ENCODE peak calls at places on chromosomes 3 and 15, in ten cellular contexts. Q is GM23248, J is ovary, K is kidney, R is tibial nerve, P is PC-3, A is cardiac muscle cell, M is upper lobe of right lung, Z is SK-N-SH, O is mammary epithelial cell. G is an unnamed sample.

GRCh38 chr15:58065011-58065444 is 483 bp downstream of the ALDH1A2 start:
- DNase-seq in Q (no peak), Z (no peak), K (peak; percentile 82), A (peak; percentile 37), P (no peak), O (no peak), R (no peak), M (peak; percentile 64), J (peak; percentile 35), G (peak; percentile 53)

GRCh38 chr3:151544164-151544548 is 83.3 kb upstream of the IGSF10 start:
- DNase-seq in Z (no peak), R (no peak), Q (no peak), K (no peak), J (no peak), M (no peak), O (no peak), A (no peak), P (peak; percentile 23), G (no peak)

GRCh38 chr15:62209322-62209721 is 44.2 kb upstream of the C2CD4B start:
- DNase-seq in K (no peak), Z (no peak), Q (no peak), O (peak; percentile 51), R (no peak), J (no peak), A (no peak), M (no peak), P (no peak), G (no peak)

GRCh38 chr3:27451845-27452244 is 32.3 kb downstream of the SLC4A7 start:
- DNase-seq in Z (no peak), M (no peak), J (no peak), Q (no peak), K (no peak), O (no peak), P (no peak), R (no peak), A (no peak), G (no peak)

GRCh38 chr15:82805994-82806406 is at the start of gene FSD2:
- DNase-seq in P (no peak), Z (no peak), M (no peak), Q (no peak), A (no peak), O (no peak), K (no peak), R (no peak), J (no peak), G (peak; percentile 23)

GRCh38 chr3:167380004-167380689 is at the start of gene ZBBX:
- DNase-seq in Z (peak; percentile 71), P (peak; percentile 94), R (peak; percentile 76), Q (peak; percentile 85), K (peak; percentile 89), A (peak; percentile 83), J (peak; percentile 44), M (peak; percentile 91), O (peak; percentile 77), G (peak; percentile 91)

GRCh38 chr3:157176108-157176507 is 16.2 kb upstream of the CCNL1 start:
- DNase-seq in R (no peak), P (no peak), J (no peak), Q (peak; percentile 51), M (no peak), Z (peak; percentile 68), O (no peak), K (no peak), A (no peak), G (no peak)

GRCh38 chr3:196513697-196514349 is 1.3 kb downstream of the SMCO1 start:
- DNase-seq in J (no peak), O (no peak), R (no peak), K (no peak), A (peak; percentile 42), Q (peak; percentile 69), P (peak; percentile 17), Z (no peak), M (no peak), G (no peak)

GRCh38 chr3:38102073-38102844 is 34.7 kb downstream of the ACAA1 start:
- DNase-seq in J (no peak), Z (no peak), P (no peak), M (no peak), R (no peak), Q (no peak), O (no peak), A (no peak), K (no peak), G (no peak)

GRCh38 chr3:58025824-58026579 is 17.8 kb downstream of the FLNB start:
- DNase-seq in M (no peak), J (no peak), K (peak; percentile 73), Q (peak; percentile 63), P (peak; percentile 70), R (no peak), O (no peak), Z (peak; percentile 49), A (peak; percentile 70), G (no peak)

DNA sequence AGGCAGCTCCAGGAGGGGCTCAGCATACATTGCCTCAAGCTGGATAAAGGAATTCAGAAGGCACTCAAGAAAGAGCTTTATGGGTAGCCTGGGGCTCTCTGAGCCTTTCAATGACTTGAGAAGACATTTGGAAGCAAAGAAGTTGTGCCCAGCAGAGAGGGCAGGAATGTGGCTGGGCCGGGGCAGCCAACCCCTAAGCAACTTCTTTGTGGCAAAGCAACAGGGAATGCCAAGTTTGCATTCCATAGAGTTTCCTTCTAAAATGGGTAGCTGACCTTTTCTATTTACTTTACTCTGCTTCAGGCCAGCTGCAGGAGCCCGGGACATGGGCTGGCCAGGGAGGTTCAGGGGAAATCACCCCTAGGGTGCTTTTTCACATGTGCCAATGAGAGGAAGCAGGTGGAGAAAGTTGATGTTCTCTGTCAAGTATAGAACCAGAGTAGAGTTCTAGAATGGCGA is 45.6 kb downstream of the CCDC12 start:
- DNase-seq in J (no peak), M (peak; percentile 71), A (no peak), Q (no peak), K (peak; percentile 71), P (peak; percentile 69), O (no peak), Z (no peak), R (no peak), G (no peak)
- H3K4me3 ChIP-seq in J (no peak overlapping the region), M (no peak overlapping the region), A (no peak overlapping the region), Q (no peak overlapping the region), K (no peak overlapping the region), P (no peak overlapping the region), O (no peak overlapping the region), Z (no peak overlapping the region), R (no peak overlapping the region), G (no peak overlapping the region)

GRCh38 chr3:112132554-112132953 is 494 bp downstream of the GCSAM start:
- DNase-seq in J (no peak), P (no peak), Z (no peak), R (no peak), Q (no peak), O (no peak), A (no peak), K (no peak), M (no peak), G (no peak)
- H3K4me1 ChIP-seq in J (no peaks in the 10 kb centered on the region), P (peaks cover 11% of the 10 kb centered on the region), Z (peaks cover 4% of the 10 kb centered on the region), R (peaks cover 4% of the 10 kb centered on the region), Q (peaks cover 8% of the 10 kb centered on the region), O (peaks cover 25% of the 10 kb centered on the region), A (peaks cover 36% of the 10 kb centered on the region), K (peaks cover 3% of the 10 kb centered on the region), M (no peaks in the 10 kb centered on the region), G (peaks cover 2% of the 10 kb centered on the region)

GRCh38 chr15:47516576-47517371 is 200.5 kb upstream of the SEMA6D start:
- DNase-seq in P (peak; percentile 49), Z (no peak), A (peak; percentile 32), O (peak; percentile 40), Q (peak; percentile 78), R (no peak), K (no peak), J (no peak), M (no peak), G (peak; percentile 14)

GRCh38 chr15:47514251-47514652 is 203.1 kb upstream of the SEMA6D start:
- DNase-seq in Z (no peak), A (peak; percentile 61), M (no peak), K (no peak), R (no peak), Q (peak; percentile 69), O (peak; percentile 48), J (no peak), P (peak; percentile 79), G (no peak)

GRCh38 chr15:47523669-47524068 is 193.6 kb upstream of the SEMA6D start:
- DNase-seq in A (peak; percentile 83), Q (peak; percentile 42), K (no peak), J (no peak), Z (no peak), R (no peak), O (peak; percentile 21), P (no peak), M (no peak), G (no peak)

GRCh38 chr15:47513496-47513895 is 203.8 kb upstream of the SEMA6D start:
- DNase-seq in M (no peak), J (no peak), A (no peak), Z (no peak), K (no peak), R (no peak), O (no peak), P (no peak), Q (no peak), G (no peak)

GRCh38 chr15:47517737-47518136 is 199.6 kb upstream of the SEMA6D start:
- DNase-seq in Z (no peak), A (peak; percentile 56), K (no peak), M (no peak), J (peak; percentile 11), R (no peak), P (no peak), Q (peak; percentile 45), O (no peak), G (no peak)
- H3K27ac ChIP-seq in Z (no peak overlapping the region), A (peak overlapping the region; percentile 73), K (no peak overlapping the region), M (no peak overlapping the region), J (no peak overlapping the region), R (no peak overlapping the region), P (no peak overlapping the region), Q (no peak overlapping the region), O (no peak overlapping the region), G (no peak overlapping the region)

GRCh38 chr3:20935791-20936190 is 749.8 kb upstream of the SGO1 start:
- DNase-seq in K (no peak), P (no peak), O (peak; percentile 69), A (no peak), J (no peak), Z (no peak), M (no peak), R (no peak), Q (peak; percentile 8), G (no peak)

GRCh38 chr3:20924646-20925395 is 738.8 kb upstream of the SGO1 start:
- DNase-seq in K (no peak), R (no peak), J (no peak), M (no peak), A (no peak), Z (no peak), P (no peak), O (peak; percentile 29), Q (no peak), G (no peak)

GRCh38 chr3:20931834-20932233 is 745.8 kb upstream of the SGO1 start:
- DNase-seq in P (no peak), Z (no peak), K (no peak), M (no peak), A (no peak), J (no peak), R (no peak), O (no peak), Q (no peak), G (no peak)

DNA sequence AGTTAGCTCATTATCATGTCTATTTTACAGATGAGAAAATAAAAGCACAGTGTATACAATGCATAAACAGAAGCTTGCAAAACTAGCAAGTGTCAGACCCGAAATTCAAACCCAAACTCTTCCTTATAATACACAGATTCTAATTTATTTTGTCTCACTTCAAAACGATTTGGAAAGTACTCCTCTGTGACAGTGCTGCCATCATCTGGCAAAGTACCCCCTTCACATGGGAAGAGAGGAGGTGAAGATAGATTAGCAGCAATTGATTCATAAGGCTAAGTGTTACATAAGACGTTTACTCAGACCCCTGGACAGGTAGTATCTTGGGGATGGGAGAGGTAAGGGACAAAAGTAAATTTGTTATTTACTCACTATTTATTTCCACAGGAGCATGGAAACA is 744.0 kb upstream of the SGO1 start:
- DNase-seq in K (no peak), M (no peak), R (no peak), A (peak; percentile 29), Z (peak; percentile 10), P (peak; percentile 37), J (no peak), O (peak; percentile 23), Q (peak; percentile 37), G (no peak)
- H3K4me3 ChIP-seq in K (no peak overlapping the region), M (no peak overlapping the region), R (no peak overlapping the region), A (no peak overlapping the region), Z (no peak overlapping the region), P (no peak overlapping the region), J (no peak overlapping the region), O (no peak overlapping the region), Q (no peak overlapping the region), G (no peak overlapping the region)